ENCODE peak calls at places on chromosomes 3 and 15, in seven cellular contexts. A, F, H, D, U, Q and Y are unnamed samples.

GRCh38 chr3:51434746-51435323 is 43.8 kb downstream of the RBM15B start:
- DNase-seq in A (peak; percentile 59), F (peak; percentile 64), H (peak; percentile 61), D (no peak), U (peak; percentile 86), Q (peak; percentile 52), Y (peak; percentile 71)

GRCh38 chr3:45730409-45731154 is 41.4 kb downstream of the SACM1L start:
- DNase-seq in A (no peak), F (no peak), H (no peak), D (no peak), U (no peak), Q (no peak), Y (no peak)

GRCh38 chr15:81080946-81081345 is 53.1 kb upstream of the CFAP161 start:
- DNase-seq in A (no peak), F (no peak), H (no peak), D (no peak), U (no peak), Q (no peak), Y (no peak)

GRCh38 chr3:189530822-189531221 is 100.4 kb upstream of the TP63 start:
- DNase-seq in A (no peak), F (peak; percentile 61), H (no peak), D (no peak), U (no peak), Q (no peak), Y (no peak)

GRCh38 chr3:124818398-124819150 is 68.6 kb downstream of the ITGB5 start:
- DNase-seq in A (peak; percentile 71), F (no peak), H (no peak), D (no peak), U (no peak), Q (no peak), Y (no peak)

GRCh38 chr15:25734680-25735355 is 128.3 kb downstream of the ATP10A start:
- DNase-seq in A (no peak), F (no peak), H (no peak), D (no peak), U (no peak), Q (peak; percentile 8), Y (no peak)

GRCh38 chr3:169628567-169628966 is 34.9 kb downstream of the MECOM start:
- DNase-seq in A (no peak), F (no peak), H (no peak), D (no peak), U (no peak), Q (no peak), Y (peak; percentile 21)

GRCh38 chr15:81296673-81297072 is 27.3 kb downstream of the STARD5 start:
- DNase-seq in A (no peak), F (no peak), H (peak; percentile 94), D (no peak), U (peak; percentile 59), Q (no peak), Y (no peak)

GRCh38 chr15:85477730-85478129 is 97.3 kb downstream of the AKAP13 start:
- DNase-seq in A (peak; percentile 64), F (peak; percentile 41), H (no peak), D (no peak), U (no peak), Q (no peak), Y (no peak)

GRCh38 chr15:87368511-87368910 is 888.0 kb downstream of the NTRK3 start:
- DNase-seq in A (peak; percentile 7), F (peak; percentile 17), H (no peak), D (no peak), U (no peak), Q (no peak), Y (no peak)

GRCh38 chr15:83960192-83960829 is 275.3 kb upstream of the GOLGA6L4 start:
- DNase-seq in A (no peak), F (no peak), H (no peak), D (no peak), U (no peak), Q (no peak), Y (no peak)

GRCh38 chr3:71444861-71445259 is 138.7 kb downstream of the FOXP1 start:
- DNase-seq in A (no peak), F (no peak), H (no peak), D (no peak), U (peak; percentile 68), Q (no peak), Y (no peak)

GRCh38 chr3:58008140-58009025 is at the start of gene FLNB:
- DNase-seq in A (peak; percentile 88), F (peak; percentile 79), H (peak; percentile 87), D (peak; percentile 38), U (peak; percentile 92), Q (peak; percentile 99), Y (peak; percentile 93)

GRCh38 chr15:74420193-74420905 is 13.4 kb downstream of the SEMA7A start:
- DNase-seq in A (peak; percentile 45), F (peak; percentile 67), H (no peak), D (peak; percentile 85), U (no peak), Q (no peak), Y (no peak)

GRCh38 chr3:38454884-38455638 is 1.4 kb downstream of the ACVR2B start:
- DNase-seq in A (peak; percentile 57), F (peak; percentile 85), H (peak; percentile 56), D (peak; percentile 53), U (peak; percentile 48), Q (peak; percentile 96), Y (peak; percentile 88)

GRCh38 chr3:136277634-136278033 is 27.5 kb downstream of the PCCB start:
- DNase-seq in A (no peak), F (no peak), H (no peak), D (peak; percentile 36), U (no peak), Q (no peak), Y (no peak)

GRCh38 chr15:40928975-40929729 is at the start of gene DLL4:
- DNase-seq in A (peak; percentile 57), F (peak; percentile 77), H (no peak), D (peak; percentile 51), U (peak; percentile 74), Q (peak; percentile 80), Y (peak; percentile 86)

GRCh38 chr15:91841861-91842260 is 11.6 kb upstream of the SLCO3A1 start:
- DNase-seq in A (no peak), F (no peak), H (no peak), D (no peak), U (no peak), Q (no peak), Y (no peak)

GRCh38 chr3:167941234-167941995 is 154.3 kb downstream of the GOLIM4 start:
- DNase-seq in A (peak; percentile 83), F (peak; percentile 47), H (no peak), D (no peak), U (no peak), Q (no peak), Y (peak; percentile 47)

GRCh38 chr3:34676431-34676830 is 878.0 kb downstream of the PDCD6IP start:
- DNase-seq in A (peak; percentile 8), F (peak; percentile 10), H (no peak), D (no peak), U (no peak), Q (no peak), Y (no peak)

GRCh38 chr3:36366308-36366707 is 14.0 kb upstream of the STAC start:
- DNase-seq in A (no peak), F (no peak), H (no peak), D (no peak), U (no peak), Q (no peak), Y (no peak)

GRCh38 chr3:4804161-4805058 is 174.8 kb upstream of the BHLHE40 start:
- DNase-seq in A (no peak), F (no peak), H (no peak), D (no peak), U (no peak), Q (no peak), Y (no peak)

GRCh38 chr3:53938645-53939044 is 47.0 kb upstream of the SELENOK start:
- DNase-seq in A (peak; percentile 74), F (peak; percentile 69), H (peak; percentile 54), D (no peak), U (peak; percentile 84), Q (peak; percentile 55), Y (peak; percentile 78)

GRCh38 chr3:19103510-19103909 is 44.8 kb upstream of the KCNH8 start:
- DNase-seq in A (no peak), F (no peak), H (peak; percentile 22), D (no peak), U (no peak), Q (no peak), Y (no peak)
- H2AFZ ChIP-seq in A (no peak overlapping the region), F (no peak overlapping the region), H (peak overlapping the region; percentile 86), D (peak overlapping the region; percentile 70), U (no peak overlapping the region), Q (no peak overlapping the region), Y (no peak overlapping the region)

GRCh38 chr3:41163399-41163798 is 35.9 kb upstream of the CTNNB1 start:
- DNase-seq in A (no peak), F (no peak), H (no peak), D (no peak), U (no peak), Q (no peak), Y (peak; percentile 37)

GRCh38 chr3:41167722-41168497 is 31.4 kb upstream of the CTNNB1 start:
- DNase-seq in A (no peak), F (no peak), H (no peak), D (no peak), U (no peak), Q (no peak), Y (no peak)

GRCh38 chr3:41162981-41163380 is 36.3 kb upstream of the CTNNB1 start:
- DNase-seq in A (no peak), F (no peak), H (no peak), D (no peak), U (no peak), Q (no peak), Y (no peak)

GRCh38 chr3:41162541-41162940 is 36.8 kb upstream of the CTNNB1 start:
- DNase-seq in A (no peak), F (no peak), H (no peak), D (no peak), U (no peak), Q (no peak), Y (no peak)

DNA sequence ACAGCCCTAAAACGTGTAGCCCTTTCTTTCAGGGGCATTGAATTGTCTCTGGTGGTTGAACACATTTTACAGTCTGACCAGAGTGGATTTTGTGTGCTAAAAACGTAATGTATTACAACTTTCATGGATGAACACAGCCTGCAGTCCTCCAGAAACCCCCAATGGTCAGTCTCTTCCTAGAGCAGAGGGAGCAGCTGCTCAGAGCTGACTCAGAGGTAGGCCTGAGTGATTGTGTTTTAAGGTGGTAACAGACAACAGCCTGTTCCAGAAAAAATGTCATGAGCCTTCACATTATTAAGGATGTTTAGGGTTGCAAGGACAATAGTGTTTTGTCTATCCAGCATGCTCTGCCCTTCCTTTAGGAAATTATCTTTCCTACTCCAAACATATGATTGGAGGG is 34.5 kb upstream of the CTNNB1 start:
- DNase-seq in A (no peak), F (no peak), H (no peak), D (no peak), U (no peak), Q (no peak), Y (no peak)
- H3K9me2 ChIP-seq in A (peaks cover 3% of the 10 kb centered on the region), F (no peaks in the 10 kb centered on the region), H (no peaks in the 10 kb centered on the region), D (no peaks in the 10 kb centered on the region), U (no peaks in the 10 kb centered on the region), Q (no peaks in the 10 kb centered on the region), Y (no peaks in the 10 kb centered on the region)

GRCh38 chr3:113249111-113249510 is 37.8 kb downstream of the BOC start:
- DNase-seq in A (peak; percentile 96), F (peak; percentile 51), H (no peak), D (no peak), U (no peak), Q (peak; percentile 60), Y (no peak)
- H3K4me1 ChIP-seq in A (peaks cover 46% of the 10 kb centered on the region), F (peaks cover 9% of the 10 kb centered on the region), H (no peaks in the 10 kb centered on the region), D (no peaks in the 10 kb centered on the region), U (no peaks in the 10 kb centered on the region), Q (peaks cover 26% of the 10 kb centered on the region), Y (peaks cover 14% of the 10 kb centered on the region)

DNA sequence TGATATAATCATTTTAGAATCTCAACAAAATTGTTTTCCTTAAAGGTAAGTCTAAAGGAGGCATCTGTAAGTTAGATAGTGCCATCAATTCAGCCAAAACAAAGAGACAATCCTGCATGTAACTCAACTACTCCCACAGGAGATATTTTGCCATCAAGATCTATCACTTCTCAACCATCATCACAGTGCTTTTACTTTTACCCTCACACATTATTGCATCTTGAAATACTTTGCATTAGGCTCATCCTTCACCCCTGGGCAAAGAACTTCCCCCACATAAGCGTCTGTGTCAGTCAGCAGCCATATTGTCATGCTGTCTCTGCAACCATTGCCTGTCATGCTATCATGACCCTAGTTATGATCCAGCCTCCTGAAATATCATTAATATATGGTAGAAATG is 54.9 kb upstream of the NLGN1 start:
- DNase-seq in A (no peak), F (no peak), H (no peak), D (no peak), U (no peak), Q (no peak), Y (no peak)
- H2AFZ ChIP-seq in A (no peak overlapping the region), F (no peak overlapping the region), H (no peak overlapping the region), D (no peak overlapping the region), U (no peak overlapping the region), Q (no peak overlapping the region), Y (no peak overlapping the region)